ENCODE peak calls at places on chromosomes 13 and 19, in eight cellular contexts. One of them, this sample, is unnamed.

GRCh38 chr19:3699071-3699740 is 1.1 kb downstream of the PIP5K1C start:
- DNase-seq in brain microvascular endothelial cell: no peak
- DNase-seq in left ventricle myocardium superior: peak
- DNase-seq in stimulated activated CD4-positive, alpha-beta T cell treated with anti-CD3 and anti-CD28 coated beads, Interleukin-1b, Interleukin-23, amount 100 ng/mL, for 1 hour: no peak
- DNase-seq in central memory CD8-positive, alpha-beta T cell: no peak
- DNase-seq in HT1080: peak
- DNase-seq in HCEC 1CT: peak
- DNase-seq in fibroblast of lung: peak
- DNase-seq in this sample: no peak

GRCh38 chr19:16216744-16217670 is 19.3 kb downstream of the AP1M1 start:
- DNase-seq in brain microvascular endothelial cell: no peak
- DNase-seq in left ventricle myocardium superior: no peak
- DNase-seq in stimulated activated CD4-positive, alpha-beta T cell treated with anti-CD3 and anti-CD28 coated beads, Interleukin-1b, Interleukin-23, amount 100 ng/mL, for 1 hour: no peak
- DNase-seq in central memory CD8-positive, alpha-beta T cell: no peak
- DNase-seq in HT1080: no peak
- DNase-seq in HCEC 1CT: no peak
- DNase-seq in fibroblast of lung: no peak
- DNase-seq in this sample: no peak

GRCh38 chr13:29817604-29818378 is 32.6 kb downstream of the UBL3 start:
- DNase-seq in brain microvascular endothelial cell: no peak
- DNase-seq in left ventricle myocardium superior: no peak
- DNase-seq in stimulated activated CD4-positive, alpha-beta T cell treated with anti-CD3 and anti-CD28 coated beads, Interleukin-1b, Interleukin-23, amount 100 ng/mL, for 1 hour: no peak
- DNase-seq in central memory CD8-positive, alpha-beta T cell: no peak
- DNase-seq in HT1080: no peak
- DNase-seq in HCEC 1CT: no peak
- DNase-seq in fibroblast of lung: peak
- DNase-seq in this sample: no peak

GRCh38 chr13:48580185-48580803 is 47.4 kb upstream of the RCBTB2 start:
- DNase-seq in brain microvascular endothelial cell: peak
- DNase-seq in left ventricle myocardium superior: peak
- DNase-seq in stimulated activated CD4-positive, alpha-beta T cell treated with anti-CD3 and anti-CD28 coated beads, Interleukin-1b, Interleukin-23, amount 100 ng/mL, for 1 hour: peak
- DNase-seq in central memory CD8-positive, alpha-beta T cell: peak
- DNase-seq in HT1080: peak
- DNase-seq in HCEC 1CT: peak
- DNase-seq in fibroblast of lung: peak
- DNase-seq in this sample: peak

GRCh38 chr13:51444922-51445321 is 7.9 kb downstream of the INTS6 start:
- DNase-seq in brain microvascular endothelial cell: no peak
- DNase-seq in left ventricle myocardium superior: no peak
- DNase-seq in stimulated activated CD4-positive, alpha-beta T cell treated with anti-CD3 and anti-CD28 coated beads, Interleukin-1b, Interleukin-23, amount 100 ng/mL, for 1 hour: no peak
- DNase-seq in central memory CD8-positive, alpha-beta T cell: no peak
- DNase-seq in HT1080: no peak
- DNase-seq in HCEC 1CT: peak
- DNase-seq in fibroblast of lung: peak
- DNase-seq in this sample: no peak

GRCh38 chr19:49389406-49389805 is 1.4 kb downstream of the KASH5 start:
- DNase-seq in brain microvascular endothelial cell: no peak
- DNase-seq in left ventricle myocardium superior: no peak
- DNase-seq in stimulated activated CD4-positive, alpha-beta T cell treated with anti-CD3 and anti-CD28 coated beads, Interleukin-1b, Interleukin-23, amount 100 ng/mL, for 1 hour: no peak
- DNase-seq in central memory CD8-positive, alpha-beta T cell: no peak
- DNase-seq in HT1080: no peak
- DNase-seq in HCEC 1CT: no peak
- DNase-seq in fibroblast of lung: no peak
- DNase-seq in this sample: no peak

GRCh38 chr13:110887242-110887954 is 27.5 kb downstream of the ANKRD10 start:
- DNase-seq in brain microvascular endothelial cell: no peak
- DNase-seq in left ventricle myocardium superior: no peak
- DNase-seq in stimulated activated CD4-positive, alpha-beta T cell treated with anti-CD3 and anti-CD28 coated beads, Interleukin-1b, Interleukin-23, amount 100 ng/mL, for 1 hour: no peak
- DNase-seq in central memory CD8-positive, alpha-beta T cell: no peak
- DNase-seq in HT1080: no peak
- DNase-seq in HCEC 1CT: no peak
- DNase-seq in fibroblast of lung: no peak
- DNase-seq in this sample: no peak

GRCh38 chr13:32902898-32903297 is 113.3 kb upstream of the KL start:
- DNase-seq in brain microvascular endothelial cell: no peak
- DNase-seq in left ventricle myocardium superior: peak
- DNase-seq in stimulated activated CD4-positive, alpha-beta T cell treated with anti-CD3 and anti-CD28 coated beads, Interleukin-1b, Interleukin-23, amount 100 ng/mL, for 1 hour: no peak
- DNase-seq in central memory CD8-positive, alpha-beta T cell: no peak
- DNase-seq in HT1080: no peak
- DNase-seq in HCEC 1CT: peak
- DNase-seq in fibroblast of lung: peak
- DNase-seq in this sample: no peak

GRCh38 chr13:30463820-30464495 is 1.8 kb downstream of the HMGB1 start:
- DNase-seq in brain microvascular endothelial cell: peak
- DNase-seq in left ventricle myocardium superior: peak
- DNase-seq in stimulated activated CD4-positive, alpha-beta T cell treated with anti-CD3 and anti-CD28 coated beads, Interleukin-1b, Interleukin-23, amount 100 ng/mL, for 1 hour: peak
- DNase-seq in central memory CD8-positive, alpha-beta T cell: peak
- DNase-seq in HT1080: peak
- DNase-seq in HCEC 1CT: peak
- DNase-seq in fibroblast of lung: peak
- DNase-seq in this sample: no peak

GRCh38 chr13:31742102-31742695 is 2.9 kb downstream of the RXFP2 start:
- DNase-seq in brain microvascular endothelial cell: peak
- DNase-seq in left ventricle myocardium superior: peak
- DNase-seq in stimulated activated CD4-positive, alpha-beta T cell treated with anti-CD3 and anti-CD28 coated beads, Interleukin-1b, Interleukin-23, amount 100 ng/mL, for 1 hour: peak
- DNase-seq in central memory CD8-positive, alpha-beta T cell: peak
- DNase-seq in HT1080: peak
- DNase-seq in HCEC 1CT: peak
- DNase-seq in fibroblast of lung: peak
- DNase-seq in this sample: peak

GRCh38 chr13:45021250-45021649 is 31.9 kb downstream of the GPALPP1 start:
- DNase-seq in brain microvascular endothelial cell: no peak
- DNase-seq in left ventricle myocardium superior: no peak
- DNase-seq in stimulated activated CD4-positive, alpha-beta T cell treated with anti-CD3 and anti-CD28 coated beads, Interleukin-1b, Interleukin-23, amount 100 ng/mL, for 1 hour: no peak
- DNase-seq in central memory CD8-positive, alpha-beta T cell: no peak
- DNase-seq in HT1080: no peak
- DNase-seq in HCEC 1CT: peak
- DNase-seq in fibroblast of lung: peak
- DNase-seq in this sample: no peak

GRCh38 chr19:11064831-11065303 is 24.4 kb upstream of the LDLR start:
- DNase-seq in brain microvascular endothelial cell: no peak
- DNase-seq in left ventricle myocardium superior: no peak
- DNase-seq in stimulated activated CD4-positive, alpha-beta T cell treated with anti-CD3 and anti-CD28 coated beads, Interleukin-1b, Interleukin-23, amount 100 ng/mL, for 1 hour: no peak
- DNase-seq in central memory CD8-positive, alpha-beta T cell: no peak
- DNase-seq in HT1080: no peak
- DNase-seq in HCEC 1CT: no peak
- DNase-seq in fibroblast of lung: peak
- DNase-seq in this sample: no peak

GRCh38 chr13:67833564-67833963 is 603.4 kb upstream of the PCDH9 start:
- DNase-seq in brain microvascular endothelial cell: no peak
- DNase-seq in left ventricle myocardium superior: no peak
- DNase-seq in stimulated activated CD4-positive, alpha-beta T cell treated with anti-CD3 and anti-CD28 coated beads, Interleukin-1b, Interleukin-23, amount 100 ng/mL, for 1 hour: no peak
- DNase-seq in central memory CD8-positive, alpha-beta T cell: no peak
- DNase-seq in HT1080: no peak
- DNase-seq in HCEC 1CT: no peak
- DNase-seq in fibroblast of lung: no peak
- DNase-seq in this sample: no peak

GRCh38 chr19:6264077-6264445 is 15.7 kb downstream of the MLLT1 start:
- DNase-seq in brain microvascular endothelial cell: no peak
- DNase-seq in left ventricle myocardium superior: no peak
- DNase-seq in stimulated activated CD4-positive, alpha-beta T cell treated with anti-CD3 and anti-CD28 coated beads, Interleukin-1b, Interleukin-23, amount 100 ng/mL, for 1 hour: no peak
- DNase-seq in central memory CD8-positive, alpha-beta T cell: no peak
- DNase-seq in HT1080: no peak
- DNase-seq in HCEC 1CT: no peak
- DNase-seq in fibroblast of lung: peak
- DNase-seq in this sample: no peak

GRCh38 chr19:16366433-16367268 is 42.0 kb downstream of the KLF2 start:
- DNase-seq in brain microvascular endothelial cell: no peak
- DNase-seq in left ventricle myocardium superior: peak
- DNase-seq in stimulated activated CD4-positive, alpha-beta T cell treated with anti-CD3 and anti-CD28 coated beads, Interleukin-1b, Interleukin-23, amount 100 ng/mL, for 1 hour: no peak
- DNase-seq in central memory CD8-positive, alpha-beta T cell: peak
- DNase-seq in HT1080: no peak
- DNase-seq in HCEC 1CT: no peak
- DNase-seq in fibroblast of lung: no peak
- DNase-seq in this sample: no peak

GRCh38 chr19:1057185-1057857 is 9.6 kb upstream of the ARHGAP45 start:
- DNase-seq in brain microvascular endothelial cell: peak
- DNase-seq in left ventricle myocardium superior: no peak
- DNase-seq in stimulated activated CD4-positive, alpha-beta T cell treated with anti-CD3 and anti-CD28 coated beads, Interleukin-1b, Interleukin-23, amount 100 ng/mL, for 1 hour: no peak
- DNase-seq in central memory CD8-positive, alpha-beta T cell: no peak
- DNase-seq in HT1080: peak
- DNase-seq in HCEC 1CT: peak
- DNase-seq in fibroblast of lung: peak
- DNase-seq in this sample: no peak

GRCh38 chr19:41175825-41176734 is 16.9 kb upstream of the CYP2S1 start:
- DNase-seq in brain microvascular endothelial cell: peak
- DNase-seq in left ventricle myocardium superior: peak
- DNase-seq in stimulated activated CD4-positive, alpha-beta T cell treated with anti-CD3 and anti-CD28 coated beads, Interleukin-1b, Interleukin-23, amount 100 ng/mL, for 1 hour: no peak
- DNase-seq in central memory CD8-positive, alpha-beta T cell: no peak
- DNase-seq in HT1080: peak
- DNase-seq in HCEC 1CT: peak
- DNase-seq in fibroblast of lung: peak
- DNase-seq in this sample: peak

GRCh38 chr13:45674908-45675307 is 27.2 kb upstream of the CBY2 start:
- DNase-seq in brain microvascular endothelial cell: peak
- DNase-seq in left ventricle myocardium superior: no peak
- DNase-seq in stimulated activated CD4-positive, alpha-beta T cell treated with anti-CD3 and anti-CD28 coated beads, Interleukin-1b, Interleukin-23, amount 100 ng/mL, for 1 hour: no peak
- DNase-seq in central memory CD8-positive, alpha-beta T cell: no peak
- DNase-seq in HT1080: peak
- DNase-seq in HCEC 1CT: peak
- DNase-seq in fibroblast of lung: peak
- DNase-seq in this sample: peak

GRCh38 chr19:12788682-12789097 is 2.6 kb upstream of the JUNB start:
- DNase-seq in brain microvascular endothelial cell: peak
- DNase-seq in left ventricle myocardium superior: peak
- DNase-seq in stimulated activated CD4-positive, alpha-beta T cell treated with anti-CD3 and anti-CD28 coated beads, Interleukin-1b, Interleukin-23, amount 100 ng/mL, for 1 hour: no peak
- DNase-seq in central memory CD8-positive, alpha-beta T cell: peak
- DNase-seq in HT1080: no peak
- DNase-seq in HCEC 1CT: peak
- DNase-seq in fibroblast of lung: no peak
- DNase-seq in this sample: no peak

GRCh38 chr13:25112856-25113255 is 16.9 kb downstream of the PABPC3 start:
- DNase-seq in brain microvascular endothelial cell: no peak
- DNase-seq in left ventricle myocardium superior: no peak
- DNase-seq in stimulated activated CD4-positive, alpha-beta T cell treated with anti-CD3 and anti-CD28 coated beads, Interleukin-1b, Interleukin-23, amount 100 ng/mL, for 1 hour: no peak
- DNase-seq in central memory CD8-positive, alpha-beta T cell: no peak
- DNase-seq in HT1080: no peak
- DNase-seq in HCEC 1CT: no peak
- DNase-seq in fibroblast of lung: no peak
- DNase-seq in this sample: no peak

GRCh38 chr19:18854982-18855381 is 23.2 kb downstream of the UPF1 start:
- DNase-seq in brain microvascular endothelial cell: no peak
- DNase-seq in left ventricle myocardium superior: no peak
- DNase-seq in stimulated activated CD4-positive, alpha-beta T cell treated with anti-CD3 and anti-CD28 coated beads, Interleukin-1b, Interleukin-23, amount 100 ng/mL, for 1 hour: no peak
- DNase-seq in central memory CD8-positive, alpha-beta T cell: no peak
- DNase-seq in HT1080: no peak
- DNase-seq in HCEC 1CT: no peak
- DNase-seq in fibroblast of lung: no peak
- DNase-seq in this sample: no peak

GRCh38 chr19:17376935-17377600 is at the start of gene PLVAP:
- DNase-seq in brain microvascular endothelial cell: no peak
- DNase-seq in left ventricle myocardium superior: peak
- DNase-seq in stimulated activated CD4-positive, alpha-beta T cell treated with anti-CD3 and anti-CD28 coated beads, Interleukin-1b, Interleukin-23, amount 100 ng/mL, for 1 hour: no peak
- DNase-seq in central memory CD8-positive, alpha-beta T cell: no peak
- DNase-seq in HT1080: no peak
- DNase-seq in HCEC 1CT: no peak
- DNase-seq in fibroblast of lung: no peak
- DNase-seq in this sample: no peak

GRCh38 chr13:92414851-92415250 is 811.8 kb upstream of the GPC6 start:
- DNase-seq in brain microvascular endothelial cell: no peak
- DNase-seq in left ventricle myocardium superior: no peak
- DNase-seq in stimulated activated CD4-positive, alpha-beta T cell treated with anti-CD3 and anti-CD28 coated beads, Interleukin-1b, Interleukin-23, amount 100 ng/mL, for 1 hour: no peak
- DNase-seq in central memory CD8-positive, alpha-beta T cell: no peak
- DNase-seq in HT1080: no peak
- DNase-seq in HCEC 1CT: no peak
- DNase-seq in fibroblast of lung: no peak
- DNase-seq in this sample: no peak

GRCh38 chr13:113151745-113152707 is 6.4 kb upstream of the PROZ start:
- DNase-seq in brain microvascular endothelial cell: peak
- DNase-seq in left ventricle myocardium superior: no peak
- DNase-seq in stimulated activated CD4-positive, alpha-beta T cell treated with anti-CD3 and anti-CD28 coated beads, Interleukin-1b, Interleukin-23, amount 100 ng/mL, for 1 hour: no peak
- DNase-seq in central memory CD8-positive, alpha-beta T cell: no peak
- DNase-seq in HT1080: no peak
- DNase-seq in HCEC 1CT: peak
- DNase-seq in fibroblast of lung: peak
- DNase-seq in this sample: no peak

GRCh38 chr13:91319996-91320395 is 27.5 kb upstream of the MIR17HG start:
- DNase-seq in brain microvascular endothelial cell: no peak
- DNase-seq in left ventricle myocardium superior: no peak
- DNase-seq in stimulated activated CD4-positive, alpha-beta T cell treated with anti-CD3 and anti-CD28 coated beads, Interleukin-1b, Interleukin-23, amount 100 ng/mL, for 1 hour: no peak
- DNase-seq in central memory CD8-positive, alpha-beta T cell: no peak
- DNase-seq in HT1080: no peak
- DNase-seq in HCEC 1CT: no peak
- DNase-seq in fibroblast of lung: no peak
- DNase-seq in this sample: no peak

GRCh38 chr19:16405797-16406196 is 66.0 kb downstream of the EPS15L1 start:
- DNase-seq in brain microvascular endothelial cell: no peak
- DNase-seq in left ventricle myocardium superior: no peak
- DNase-seq in stimulated activated CD4-positive, alpha-beta T cell treated with anti-CD3 and anti-CD28 coated beads, Interleukin-1b, Interleukin-23, amount 100 ng/mL, for 1 hour: no peak
- DNase-seq in central memory CD8-positive, alpha-beta T cell: no peak
- DNase-seq in HT1080: no peak
- DNase-seq in HCEC 1CT: no peak
- DNase-seq in fibroblast of lung: no peak
- DNase-seq in this sample: no peak